ENCODE peak calls at places on chromosomes 12 and 14, in nine cellular contexts. One of them, this sample, is unnamed.
A peak's percentile ranks its signal among the peaks of the same experiment; 100 is the strongest.

GRCh38 chr14:99497341-99497740 is 16.1 kb downstream of the CCNK start:
- DNase-seq in NCI-H1105 treated with DMSO at 0.1 percent for 48 hours: no peak
- DNase-seq in DMS153: no peak
- DNase-seq in kidney glomerular epithelial cell: no peak
- DNase-seq in nephron progenitor cell: no peak
- DNase-seq in CD4-positive, alpha-beta T cell: no peak
- DNase-seq in stomach: no peak
- DNase-seq in GM12865: no peak
- DNase-seq in frontal cortex: no peak
- DNase-seq in this sample: no peak

GRCh38 chr12:110262442-110263388 is 18.3 kb upstream of the ATP2A2 start:
- DNase-seq in NCI-H1105 treated with DMSO at 0.1 percent for 48 hours: no peak
- DNase-seq in DMS153: no peak
- DNase-seq in kidney glomerular epithelial cell: no peak
- DNase-seq in nephron progenitor cell: no peak
- DNase-seq in CD4-positive, alpha-beta T cell: no peak
- DNase-seq in stomach: no peak
- DNase-seq in GM12865: no peak
- DNase-seq in frontal cortex: no peak
- DNase-seq in this sample: peak; percentile 24

GRCh38 chr14:91114079-91115065 is 499 bp downstream of the DGLUCY start:
- DNase-seq in NCI-H1105 treated with DMSO at 0.1 percent for 48 hours: peak; percentile 51
- DNase-seq in DMS153: peak; percentile 57
- DNase-seq in kidney glomerular epithelial cell: peak; percentile 55
- DNase-seq in nephron progenitor cell: peak; percentile 71
- DNase-seq in CD4-positive, alpha-beta T cell: peak; percentile 38
- DNase-seq in stomach: peak; percentile 66
- DNase-seq in GM12865: peak; percentile 91
- DNase-seq in frontal cortex: peak; percentile 52
- DNase-seq in this sample: peak; percentile 56

GRCh38 chr12:9751204-9752144 is 9.2 kb downstream of the CD69 start:
- DNase-seq in NCI-H1105 treated with DMSO at 0.1 percent for 48 hours: peak; percentile 67
- DNase-seq in DMS153: no peak
- DNase-seq in kidney glomerular epithelial cell: no peak
- DNase-seq in nephron progenitor cell: no peak
- DNase-seq in CD4-positive, alpha-beta T cell: peak; percentile 56
- DNase-seq in stomach: no peak
- DNase-seq in GM12865: peak; percentile 43
- DNase-seq in frontal cortex: no peak
- DNase-seq in this sample: no peak

GRCh38 chr12:48852734-48853168 is 788 bp upstream of the DDX23 start:
- DNase-seq in NCI-H1105 treated with DMSO at 0.1 percent for 48 hours: no peak
- DNase-seq in DMS153: no peak
- DNase-seq in kidney glomerular epithelial cell: no peak
- DNase-seq in nephron progenitor cell: no peak
- DNase-seq in CD4-positive, alpha-beta T cell: no peak
- DNase-seq in stomach: no peak
- DNase-seq in GM12865: peak; percentile 30
- DNase-seq in frontal cortex: no peak
- DNase-seq in this sample: no peak

GRCh38 chr12:52691765-52692150 is 11.6 kb upstream of the KRT1 start:
- DNase-seq in NCI-H1105 treated with DMSO at 0.1 percent for 48 hours: no peak
- DNase-seq in DMS153: no peak
- DNase-seq in kidney glomerular epithelial cell: no peak
- DNase-seq in nephron progenitor cell: no peak
- DNase-seq in CD4-positive, alpha-beta T cell: no peak
- DNase-seq in stomach: no peak
- DNase-seq in GM12865: no peak
- DNase-seq in frontal cortex: no peak
- DNase-seq in this sample: no peak

GRCh38 chr14:97780804-97781203 is 983.6 kb downstream of the VRK1 start:
- DNase-seq in NCI-H1105 treated with DMSO at 0.1 percent for 48 hours: no peak
- DNase-seq in DMS153: no peak
- DNase-seq in kidney glomerular epithelial cell: no peak
- DNase-seq in nephron progenitor cell: no peak
- DNase-seq in CD4-positive, alpha-beta T cell: no peak
- DNase-seq in stomach: no peak
- DNase-seq in GM12865: no peak
- DNase-seq in frontal cortex: no peak
- DNase-seq in this sample: no peak

GRCh38 chr14:54348923-54349615 is 47.7 kb upstream of the CDKN3 start:
- DNase-seq in NCI-H1105 treated with DMSO at 0.1 percent for 48 hours: no peak
- DNase-seq in DMS153: no peak
- DNase-seq in kidney glomerular epithelial cell: no peak
- DNase-seq in nephron progenitor cell: no peak
- DNase-seq in CD4-positive, alpha-beta T cell: no peak
- DNase-seq in stomach: no peak
- DNase-seq in GM12865: no peak
- DNase-seq in frontal cortex: no peak
- DNase-seq in this sample: no peak

GRCh38 chr12:40566246-40566645 is 126.0 kb upstream of the CNTN1 start:
- DNase-seq in NCI-H1105 treated with DMSO at 0.1 percent for 48 hours: peak; percentile 79
- DNase-seq in DMS153: no peak
- DNase-seq in kidney glomerular epithelial cell: no peak
- DNase-seq in nephron progenitor cell: no peak
- DNase-seq in CD4-positive, alpha-beta T cell: no peak
- DNase-seq in stomach: no peak
- DNase-seq in GM12865: no peak
- DNase-seq in frontal cortex: no peak
- DNase-seq in this sample: no peak

GRCh38 chr12:55698965-55699364 is 8.7 kb downstream of the ITGA7 start:
- DNase-seq in NCI-H1105 treated with DMSO at 0.1 percent for 48 hours: no peak
- DNase-seq in DMS153: no peak
- DNase-seq in kidney glomerular epithelial cell: no peak
- DNase-seq in nephron progenitor cell: no peak
- DNase-seq in CD4-positive, alpha-beta T cell: no peak
- DNase-seq in stomach: no peak
- DNase-seq in GM12865: no peak
- DNase-seq in frontal cortex: no peak
- DNase-seq in this sample: no peak

GRCh38 chr14:61911534-61911933 is 149.3 kb downstream of the SNAPC1 start:
- DNase-seq in NCI-H1105 treated with DMSO at 0.1 percent for 48 hours: peak; percentile 10
- DNase-seq in DMS153: no peak
- DNase-seq in kidney glomerular epithelial cell: no peak
- DNase-seq in nephron progenitor cell: no peak
- DNase-seq in CD4-positive, alpha-beta T cell: no peak
- DNase-seq in stomach: no peak
- DNase-seq in GM12865: no peak
- DNase-seq in frontal cortex: no peak
- DNase-seq in this sample: no peak

GRCh38 chr14:99921431-99921830 is 128.2 kb downstream of the EML1 start:
- DNase-seq in NCI-H1105 treated with DMSO at 0.1 percent for 48 hours: no peak
- DNase-seq in DMS153: no peak
- DNase-seq in kidney glomerular epithelial cell: no peak
- DNase-seq in nephron progenitor cell: no peak
- DNase-seq in CD4-positive, alpha-beta T cell: no peak
- DNase-seq in stomach: no peak
- DNase-seq in GM12865: no peak
- DNase-seq in frontal cortex: no peak
- DNase-seq in this sample: no peak

GRCh38 chr12:113875681-113876080 is 90.4 kb downstream of the RBM19 start:
- DNase-seq in NCI-H1105 treated with DMSO at 0.1 percent for 48 hours: no peak
- DNase-seq in DMS153: peak; percentile 88
- DNase-seq in kidney glomerular epithelial cell: no peak
- DNase-seq in nephron progenitor cell: no peak
- DNase-seq in CD4-positive, alpha-beta T cell: no peak
- DNase-seq in stomach: no peak
- DNase-seq in GM12865: no peak
- DNase-seq in frontal cortex: no peak
- DNase-seq in this sample: peak; percentile 48

GRCh38 chr12:65905941-65906471 is 81.7 kb downstream of the HMGA2 start:
- DNase-seq in NCI-H1105 treated with DMSO at 0.1 percent for 48 hours: no peak
- DNase-seq in DMS153: no peak
- DNase-seq in kidney glomerular epithelial cell: no peak
- DNase-seq in nephron progenitor cell: no peak
- DNase-seq in CD4-positive, alpha-beta T cell: no peak
- DNase-seq in stomach: no peak
- DNase-seq in GM12865: no peak
- DNase-seq in frontal cortex: no peak
- DNase-seq in this sample: no peak

GRCh38 chr12:30599631-30600030 is 96.0 kb downstream of the IPO8 start:
- DNase-seq in NCI-H1105 treated with DMSO at 0.1 percent for 48 hours: peak; percentile 66
- DNase-seq in DMS153: peak; percentile 88
- DNase-seq in kidney glomerular epithelial cell: no peak
- DNase-seq in nephron progenitor cell: no peak
- DNase-seq in CD4-positive, alpha-beta T cell: no peak
- DNase-seq in stomach: no peak
- DNase-seq in GM12865: no peak
- DNase-seq in frontal cortex: no peak
- DNase-seq in this sample: peak; percentile 54

GRCh38 chr14:86003998-86004397 is 474.1 kb downstream of the FLRT2 start:
- DNase-seq in NCI-H1105 treated with DMSO at 0.1 percent for 48 hours: no peak
- DNase-seq in DMS153: no peak
- DNase-seq in kidney glomerular epithelial cell: no peak
- DNase-seq in nephron progenitor cell: no peak
- DNase-seq in CD4-positive, alpha-beta T cell: no peak
- DNase-seq in stomach: no peak
- DNase-seq in GM12865: no peak
- DNase-seq in frontal cortex: no peak
- DNase-seq in this sample: no peak

GRCh38 chr14:79543966-79544365 is 667.3 kb downstream of the DIO2 start:
- DNase-seq in NCI-H1105 treated with DMSO at 0.1 percent for 48 hours: no peak
- DNase-seq in DMS153: no peak
- DNase-seq in kidney glomerular epithelial cell: no peak
- DNase-seq in nephron progenitor cell: no peak
- DNase-seq in CD4-positive, alpha-beta T cell: no peak
- DNase-seq in stomach: no peak
- DNase-seq in GM12865: peak; percentile 31
- DNase-seq in frontal cortex: no peak
- DNase-seq in this sample: no peak

GRCh38 chr12:92140919-92141536 is 4.6 kb downstream of the BTG1 start:
- DNase-seq in NCI-H1105 treated with DMSO at 0.1 percent for 48 hours: no peak
- DNase-seq in DMS153: no peak
- DNase-seq in kidney glomerular epithelial cell: no peak
- DNase-seq in nephron progenitor cell: no peak
- DNase-seq in CD4-positive, alpha-beta T cell: no peak
- DNase-seq in stomach: no peak
- DNase-seq in GM12865: no peak
- DNase-seq in frontal cortex: no peak
- DNase-seq in this sample: no peak

GRCh38 chr12:70971395-70971794 is 50.9 kb upstream of the PTPRR start:
- DNase-seq in NCI-H1105 treated with DMSO at 0.1 percent for 48 hours: no peak
- DNase-seq in DMS153: no peak
- DNase-seq in kidney glomerular epithelial cell: peak; percentile 42
- DNase-seq in nephron progenitor cell: no peak
- DNase-seq in CD4-positive, alpha-beta T cell: no peak
- DNase-seq in stomach: no peak
- DNase-seq in GM12865: no peak
- DNase-seq in frontal cortex: no peak
- DNase-seq in this sample: no peak

GRCh38 chr12:125284945-125285344 is 219.7 kb downstream of the AACS start:
- DNase-seq in NCI-H1105 treated with DMSO at 0.1 percent for 48 hours: no peak
- DNase-seq in DMS153: no peak
- DNase-seq in kidney glomerular epithelial cell: no peak
- DNase-seq in nephron progenitor cell: no peak
- DNase-seq in CD4-positive, alpha-beta T cell: no peak
- DNase-seq in stomach: no peak
- DNase-seq in GM12865: peak; percentile 21
- DNase-seq in frontal cortex: no peak
- DNase-seq in this sample: no peak

GRCh38 chr14:34676516-34677211 is 37.7 kb downstream of the CFL2 start:
- DNase-seq in NCI-H1105 treated with DMSO at 0.1 percent for 48 hours: no peak
- DNase-seq in DMS153: no peak
- DNase-seq in kidney glomerular epithelial cell: no peak
- DNase-seq in nephron progenitor cell: no peak
- DNase-seq in CD4-positive, alpha-beta T cell: no peak
- DNase-seq in stomach: no peak
- DNase-seq in GM12865: no peak
- DNase-seq in frontal cortex: no peak
- DNase-seq in this sample: no peak

GRCh38 chr14:95147597-95147996 is 9.7 kb downstream of the DICER1 start:
- DNase-seq in NCI-H1105 treated with DMSO at 0.1 percent for 48 hours: no peak
- DNase-seq in DMS153: no peak
- DNase-seq in kidney glomerular epithelial cell: no peak
- DNase-seq in nephron progenitor cell: no peak
- DNase-seq in CD4-positive, alpha-beta T cell: no peak
- DNase-seq in stomach: no peak
- DNase-seq in GM12865: no peak
- DNase-seq in frontal cortex: no peak
- DNase-seq in this sample: no peak

GRCh38 chr12:7092229-7092985 is at the start of gene C1R:
- DNase-seq in NCI-H1105 treated with DMSO at 0.1 percent for 48 hours: peak; percentile 63
- DNase-seq in DMS153: no peak
- DNase-seq in kidney glomerular epithelial cell: peak; percentile 36
- DNase-seq in nephron progenitor cell: peak; percentile 77
- DNase-seq in CD4-positive, alpha-beta T cell: peak; percentile 62
- DNase-seq in stomach: peak; percentile 77
- DNase-seq in GM12865: peak; percentile 70
- DNase-seq in frontal cortex: peak; percentile 45
- DNase-seq in this sample: no peak

GRCh38 chr14:99686557-99687283 is 2.6 kb downstream of the CYP46A1 start:
- DNase-seq in NCI-H1105 treated with DMSO at 0.1 percent for 48 hours: no peak
- DNase-seq in DMS153: no peak
- DNase-seq in kidney glomerular epithelial cell: no peak
- DNase-seq in nephron progenitor cell: no peak
- DNase-seq in CD4-positive, alpha-beta T cell: no peak
- DNase-seq in stomach: no peak
- DNase-seq in GM12865: no peak
- DNase-seq in frontal cortex: no peak
- DNase-seq in this sample: no peak

GRCh38 chr12:72246370-72246769 is 25.8 kb upstream of the TRHDE start:
- DNase-seq in NCI-H1105 treated with DMSO at 0.1 percent for 48 hours: no peak
- DNase-seq in DMS153: no peak
- DNase-seq in kidney glomerular epithelial cell: no peak
- DNase-seq in nephron progenitor cell: no peak
- DNase-seq in CD4-positive, alpha-beta T cell: no peak
- DNase-seq in stomach: no peak
- DNase-seq in GM12865: no peak
- DNase-seq in frontal cortex: no peak
- DNase-seq in this sample: no peak

GRCh38 chr14:91315844-91316267 is 71.4 kb upstream of the GPR68 start:
- DNase-seq in NCI-H1105 treated with DMSO at 0.1 percent for 48 hours: no peak
- DNase-seq in DMS153: no peak
- DNase-seq in kidney glomerular epithelial cell: no peak
- DNase-seq in nephron progenitor cell: no peak
- DNase-seq in CD4-positive, alpha-beta T cell: peak; percentile 63
- DNase-seq in stomach: peak; percentile 46
- DNase-seq in GM12865: peak; percentile 96
- DNase-seq in frontal cortex: no peak
- DNase-seq in this sample: no peak

GRCh38 chr12:106301611-106302321 is 767 bp upstream of the TCP11L2 start:
- DNase-seq in NCI-H1105 treated with DMSO at 0.1 percent for 48 hours: peak; percentile 57
- DNase-seq in DMS153: peak; percentile 46
- DNase-seq in kidney glomerular epithelial cell: no peak
- DNase-seq in nephron progenitor cell: no peak
- DNase-seq in CD4-positive, alpha-beta T cell: peak; percentile 69
- DNase-seq in stomach: peak; percentile 95
- DNase-seq in GM12865: peak; percentile 77
- DNase-seq in frontal cortex: no peak
- DNase-seq in this sample: no peak

GRCh38 chr14:76203086-76204001 is 51.6 kb downstream of the GPATCH2L start:
- DNase-seq in NCI-H1105 treated with DMSO at 0.1 percent for 48 hours: no peak
- DNase-seq in DMS153: no peak
- DNase-seq in kidney glomerular epithelial cell: peak; percentile 68
- DNase-seq in nephron progenitor cell: no peak
- DNase-seq in CD4-positive, alpha-beta T cell: no peak
- DNase-seq in stomach: no peak
- DNase-seq in GM12865: peak; percentile 88
- DNase-seq in frontal cortex: no peak
- DNase-seq in this sample: no peak

GRCh38 chr12:90958995-90959394 is 4.0 kb upstream of the CCER1 start:
- DNase-seq in NCI-H1105 treated with DMSO at 0.1 percent for 48 hours: no peak
- DNase-seq in DMS153: no peak
- DNase-seq in kidney glomerular epithelial cell: peak; percentile 9
- DNase-seq in nephron progenitor cell: no peak
- DNase-seq in CD4-positive, alpha-beta T cell: no peak
- DNase-seq in stomach: no peak
- DNase-seq in GM12865: no peak
- DNase-seq in frontal cortex: no peak
- DNase-seq in this sample: no peak

GRCh38 chr12:79337891-79338290 is 352.9 kb downstream of the PAWR start:
- DNase-seq in NCI-H1105 treated with DMSO at 0.1 percent for 48 hours: no peak
- DNase-seq in DMS153: no peak
- DNase-seq in kidney glomerular epithelial cell: no peak
- DNase-seq in nephron progenitor cell: no peak
- DNase-seq in CD4-positive, alpha-beta T cell: no peak
- DNase-seq in stomach: no peak
- DNase-seq in GM12865: no peak
- DNase-seq in frontal cortex: no peak
- DNase-seq in this sample: no peak

GRCh38 chr12:126040307-126040706 is 975.1 kb downstream of the AACS start:
- DNase-seq in NCI-H1105 treated with DMSO at 0.1 percent for 48 hours: no peak
- DNase-seq in DMS153: no peak
- DNase-seq in kidney glomerular epithelial cell: no peak
- DNase-seq in nephron progenitor cell: no peak
- DNase-seq in CD4-positive, alpha-beta T cell: no peak
- DNase-seq in stomach: no peak
- DNase-seq in GM12865: peak; percentile 2
- DNase-seq in frontal cortex: no peak
- DNase-seq in this sample: no peak